ENCODE peak calls at places on chromosome 15, in ten cellular contexts. L is fibroblast of villous mesenchyme, G is psoas muscle, Z is GM10248, M is spleen, R is cardiac fibroblast, B is A549, X is left ventricle myocardium inferior, U is GM12878, F is MM.1S. J is an unnamed sample.

GRCh38 chr15:33908396-33908795 is 59.9 kb upstream of the CHRM5 start:
- DNase-seq in L (no peak), G (no peak), Z (no peak), M (no peak), R (peak; percentile 36), B (no peak), X (no peak), U (no peak), F (no peak), J (no peak)

GRCh38 chr15:35753486-35753885 is 207.5 kb upstream of the DPH6 start:
- DNase-seq in L (no peak), G (no peak), Z (no peak), M (no peak), R (peak; percentile 28), B (no peak), X (no peak), U (no peak), F (no peak), J (no peak)

GRCh38 chr15:101118116-101118515 is 133.7 kb downstream of the CHSY1 start:
- DNase-seq in L (no peak), G (no peak), Z (no peak), M (peak; percentile 51), R (no peak), B (no peak), X (no peak), U (no peak), F (no peak), J (no peak)

GRCh38 chr15:68421798-68422402 is 10.1 kb downstream of the ITGA11 start:
- DNase-seq in L (no peak), G (no peak), Z (no peak), M (no peak), R (peak; percentile 34), B (no peak), X (no peak), U (no peak), F (no peak), J (no peak)

GRCh38 chr15:98070132-98070531 is 109.6 kb downstream of the ARRDC4 start:
- DNase-seq in L (peak; percentile 29), G (no peak), Z (no peak), M (no peak), R (no peak), B (no peak), X (no peak), U (no peak), F (no peak), J (no peak)

GRCh38 chr15:20659265-20659664 is 117.7 kb upstream of the GOLGA6L6 start:
- DNase-seq in L (no peak), G (no peak), Z (no peak), M (no peak), R (no peak), B (no peak), X (no peak), U (no peak), F (no peak), J (no peak)

GRCh38 chr15:86231864-86232801 is 152.5 kb downstream of the AGBL1 start:
- DNase-seq in L (peak; percentile 9), G (peak; percentile 15), Z (peak; percentile 39), M (no peak), R (peak; percentile 24), B (peak; percentile 36), X (no peak), U (no peak), F (peak; percentile 46), J (peak; percentile 41)

GRCh38 chr15:101013769-101014223 is 94.6 kb downstream of the LRRK1 start:
- DNase-seq in L (no peak), G (no peak), Z (no peak), M (no peak), R (no peak), B (no peak), X (no peak), U (no peak), F (no peak), J (no peak)

GRCh38 chr15:68817304-68818087 is 3.2 kb downstream of the ANP32A start:
- DNase-seq in L (peak; percentile 72), G (peak; percentile 66), Z (peak; percentile 71), M (peak; percentile 93), R (peak; percentile 67), B (peak; percentile 73), X (peak; percentile 69), U (no peak), F (peak; percentile 84), J (peak; percentile 35)

GRCh38 chr15:29933043-29933442 is 110.8 kb upstream of the TJP1 start:
- DNase-seq in L (peak; percentile 12), G (no peak), Z (no peak), M (no peak), R (no peak), B (peak; percentile 61), X (no peak), U (no peak), F (no peak), J (no peak)

GRCh38 chr15:31021067-31021665 is 29.7 kb upstream of the MTMR10 start:
- DNase-seq in L (no peak), G (no peak), Z (peak; percentile 48), M (no peak), R (no peak), B (no peak), X (no peak), U (no peak), F (no peak), J (no peak)
- TF ChIP-seq CTCF in L (no peak), G (no peak), Z (no peak), M (no peak), R (no peak), B (no peak), X (no peak), U (no peak), F (no peak), J (no peak)

DNA sequence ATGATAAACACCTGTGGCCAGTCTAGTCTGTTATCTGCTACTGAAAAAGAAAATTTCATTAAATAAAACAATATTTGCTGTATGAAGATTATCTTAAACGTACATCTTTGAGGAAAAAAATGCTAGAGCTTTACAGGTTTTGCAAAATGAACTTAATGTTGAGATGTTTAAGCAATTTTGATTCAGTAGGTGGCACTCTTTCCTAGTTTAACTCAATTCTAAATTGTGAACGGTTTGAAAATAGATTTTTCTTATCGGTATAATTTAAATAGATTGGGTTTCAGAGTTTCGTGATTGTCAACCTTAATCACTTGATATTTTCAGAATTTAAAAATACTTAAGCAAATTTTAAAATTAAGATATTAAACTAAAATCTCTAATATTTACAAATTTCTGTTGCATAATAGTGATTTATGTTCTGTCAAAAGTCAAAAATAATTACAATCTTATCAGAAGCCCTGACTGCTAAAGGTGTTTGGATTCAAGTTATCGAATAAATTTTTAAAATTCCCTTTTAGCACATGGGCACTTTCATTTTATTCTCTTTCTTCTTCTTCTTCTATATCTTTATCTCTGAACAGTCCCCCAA is 7.0 kb upstream of the RNF111 start:
- DNase-seq in L (peak; percentile 61), G (no peak), Z (peak; percentile 25), M (no peak), R (peak; percentile 65), B (peak; percentile 50), X (no peak), U (no peak), F (peak; percentile 66), J (no peak)
- TF ChIP-seq CTCF in L (peak; percentile 45), G (peak; percentile 63), Z (peak; percentile 44), M (peak; percentile 54), R (peak; percentile 37), B (peak; percentile 87), X (peak; percentile 70), U (peak; percentile 19), F (peak; percentile 46), J (peak; percentile 74)

DNA sequence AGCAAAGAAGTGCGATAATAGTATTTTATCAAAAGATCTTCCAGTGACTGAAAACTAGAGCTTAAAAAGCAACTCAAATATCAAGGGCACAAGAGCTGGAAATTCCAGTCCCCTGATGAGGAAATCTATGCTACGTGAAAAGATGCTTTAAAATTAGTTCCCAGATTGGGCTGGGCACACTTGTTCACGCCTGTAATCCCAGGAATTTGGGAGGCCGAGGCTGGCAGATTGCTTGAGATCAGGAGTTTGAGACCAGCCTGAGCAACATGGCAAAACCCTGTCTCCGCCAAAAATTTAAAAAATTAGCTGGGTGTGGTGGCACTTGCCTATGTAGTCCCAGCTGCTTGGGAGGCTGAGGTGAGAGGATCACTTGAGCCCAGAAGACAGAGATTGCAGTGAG is 138.8 kb downstream of the SEMA6D start:
- DNase-seq in L (no peak), G (no peak), Z (no peak), M (no peak), R (no peak), B (no peak), X (no peak), U (no peak), F (no peak), J (no peak)
- TF ChIP-seq CTCF in L (no peak), G (no peak), Z (no peak), M (no peak), R (no peak), B (no peak), X (no peak), U (no peak), F (no peak), J (no peak)

GRCh38 chr15:79598639-79599038 is 166.5 kb downstream of the MINAR1 start:
- DNase-seq in L (no peak), G (no peak), Z (no peak), M (no peak), R (no peak), B (no peak), X (no peak), U (no peak), F (no peak), J (no peak)

GRCh38 chr15:79595995-79596622 is 164.0 kb downstream of the MINAR1 start:
- DNase-seq in L (peak; percentile 82), G (no peak), Z (peak; percentile 86), M (peak; percentile 74), R (peak; percentile 75), B (peak; percentile 96), X (no peak), U (peak; percentile 71), F (peak; percentile 96), J (peak; percentile 19)

GRCh38 chr15:79592126-79592525 is 160.0 kb downstream of the MINAR1 start:
- DNase-seq in L (no peak), G (no peak), Z (no peak), M (no peak), R (no peak), B (no peak), X (no peak), U (no peak), F (no peak), J (no peak)

GRCh38 chr15:79595271-79595670 is 163.1 kb downstream of the MINAR1 start:
- DNase-seq in L (no peak), G (no peak), Z (no peak), M (no peak), R (no peak), B (no peak), X (no peak), U (no peak), F (no peak), J (no peak)

DNA sequence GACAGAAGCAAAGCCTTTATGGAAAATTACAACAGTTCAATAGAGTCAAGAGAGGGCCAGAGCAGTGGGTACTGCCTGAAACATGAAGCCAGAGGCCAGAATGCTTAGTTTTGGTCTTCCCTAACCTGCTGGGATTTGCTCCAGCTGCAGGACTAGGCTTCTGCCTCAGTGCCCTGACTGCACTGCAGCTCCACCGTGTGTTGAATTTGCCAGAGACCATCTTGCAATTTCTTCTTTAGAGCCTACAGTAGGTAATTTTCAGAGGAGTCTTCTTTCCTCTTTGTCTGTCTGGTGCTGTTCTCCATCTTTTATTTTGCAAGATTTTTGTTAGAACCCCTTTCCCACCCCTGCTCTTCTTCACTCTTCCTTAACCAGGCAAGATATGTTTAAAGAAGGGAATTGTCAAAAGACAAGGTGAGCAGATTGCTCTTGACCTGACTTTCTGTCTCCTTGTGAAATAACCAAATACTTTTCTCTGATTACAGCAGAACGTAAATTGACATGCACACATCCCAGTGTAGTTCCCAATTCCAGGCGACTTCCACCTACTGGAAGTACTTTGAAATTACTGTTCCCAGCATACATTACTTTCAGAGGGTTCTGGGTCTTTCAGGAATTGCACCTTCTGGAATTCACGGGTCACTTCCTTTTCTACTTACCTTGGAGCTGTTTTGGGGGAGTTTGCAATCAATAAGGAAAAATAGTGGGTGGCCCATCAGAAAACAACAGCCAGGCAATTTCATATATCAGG is 161.2 kb downstream of the MINAR1 start:
- DNase-seq in L (peak; percentile 11), G (no peak), Z (no peak), M (no peak), R (peak; percentile 7), B (peak; percentile 32), X (no peak), U (no peak), F (no peak), J (no peak)
- TF ChIP-seq CTCF in L (peak; percentile 26), G (no peak), Z (peak; percentile 15), M (no peak), R (peak; percentile 19), B (peak; percentile 14), X (no peak), U (no peak), F (peak; percentile 16), J (peak; percentile 35)